ENCODE peak calls at places on chromosomes 11 and 22, in nine cellular contexts. A, D, S, O, Z, Y, P, J and R are unnamed samples.

GRCh38 chr11:1175461-1176223 is 17.9 kb downstream of the MUC5AC start:
- DNase-seq in J (no peak), D (no peak), A (no peak), P (no peak), S (no peak), O (no peak), Z (no peak), Y (no peak), R (no peak)

GRCh38 chr11:131099746-131100145 is 183.5 kb upstream of the SNX19 start:
- DNase-seq in S (no peak), J (no peak), Y (no peak), A (no peak), D (peak; percentile 1), P (no peak), O (no peak), Z (peak; percentile 5), R (peak; percentile 12)

GRCh38 chr11:112440518-112440917 is 179.9 kb upstream of the PLET1 start:
- DNase-seq in D (no peak), J (no peak), P (no peak), S (no peak), Z (no peak), A (no peak), O (no peak), Y (no peak), R (peak; percentile 1)

GRCh38 chr22:48106715-48107259 is 1344.3 kb downstream of the TBC1D22A start:
- DNase-seq in O (no peak), J (no peak), P (no peak), D (no peak), Z (no peak), A (no peak), S (no peak), Y (no peak), R (no peak)

GRCh38 chr22:18905540-18906409 is at the start of gene DGCR6:
- DNase-seq in Y (no peak), Z (no peak), O (no peak), J (no peak), D (no peak), S (no peak), A (no peak), P (no peak), R (no peak)

GRCh38 chr11:16326679-16327297 is 29.6 kb downstream of the SOX6 start:
- DNase-seq in J (peak; percentile 2), P (no peak), Y (no peak), O (peak; percentile 15), A (no peak), Z (no peak), D (no peak), S (no peak), R (no peak)

GRCh38 chr11:72418834-72419560 is 15.3 kb downstream of the CLPB start:
- DNase-seq in J (no peak), O (no peak), P (no peak), Z (no peak), S (no peak), A (no peak), Y (no peak), D (no peak), R (no peak)

GRCh38 chr11:119745776-119746535 is 17.0 kb upstream of the NECTIN1 start:
- DNase-seq in A (no peak), S (no peak), J (no peak), Y (no peak), O (no peak), D (no peak), Z (no peak), P (no peak), R (no peak)

GRCh38 chr11:63242089-63242762 is 1.2 kb downstream of the SLC22A25 start:
- DNase-seq in D (no peak), P (no peak), A (no peak), Y (peak; percentile 31), S (no peak), O (no peak), J (no peak), Z (no peak), R (no peak)

GRCh38 chr11:26953770-26954392 is 40.0 kb upstream of the FIBIN start:
- DNase-seq in D (peak; percentile 92), S (no peak), Y (no peak), Z (peak; percentile 70), O (peak; percentile 97), J (no peak), P (no peak), A (no peak), R (peak; percentile 56)

GRCh38 chr11:126725043-126725442 is 275.5 kb downstream of the KIRREL3 start:
- DNase-seq in D (no peak), J (no peak), Z (no peak), Y (no peak), P (no peak), S (no peak), O (no peak), A (no peak), R (no peak)

GRCh38 chr11:8604078-8604723 is 10.2 kb upstream of the STK33 start:
- DNase-seq in Z (peak; percentile 100), P (peak; percentile 32), D (peak; percentile 100), J (peak; percentile 82), O (peak; percentile 100), A (peak; percentile 17), S (peak; percentile 100), Y (peak; percentile 10), R (peak; percentile 100)

GRCh38 chr11:86805873-86806310 is 5.5 kb downstream of the PRSS23 start:
- DNase-seq in Y (no peak), Z (peak; percentile 46), P (no peak), O (peak; percentile 76), D (no peak), J (no peak), A (peak; percentile 65), S (no peak), R (no peak)

GRCh38 chr22:43031617-43032016 is 16.7 kb upstream of the PACSIN2 start:
- DNase-seq in D (no peak), P (no peak), A (no peak), O (no peak), Y (no peak), Z (no peak), J (no peak), S (no peak), R (no peak)

GRCh38 chr22:44497218-44497903 is 672 bp downstream of the RTL6 start:
- DNase-seq in S (no peak), O (peak; percentile 19), A (no peak), J (peak; percentile 55), Y (peak; percentile 21), Z (peak; percentile 70), D (peak; percentile 45), P (no peak), R (peak; percentile 22)

GRCh38 chr11:44256673-44257291 is 53.2 kb downstream of the ALX4 start:
- DNase-seq in S (no peak), D (peak; percentile 73), Y (no peak), A (no peak), P (peak; percentile 54), Z (no peak), J (no peak), O (no peak), R (no peak)

GRCh38 chr22:43878831-43879550 is 12.8 kb downstream of the PNPLA5 start:
- DNase-seq in Z (no peak), S (no peak), J (no peak), O (no peak), Y (no peak), D (no peak), P (no peak), A (no peak), R (no peak)

GRCh38 chr11:86469491-86470388 is 95.1 kb downstream of the CCDC81 start:
- DNase-seq in D (peak; percentile 41), O (no peak), Z (no peak), Y (no peak), J (no peak), S (no peak), A (no peak), P (no peak), R (peak; percentile 65)

GRCh38 chr11:85826096-85826855 is 15.3 kb upstream of the SYTL2 start:
- DNase-seq in Y (peak; percentile 37), J (no peak), P (peak; percentile 24), A (no peak), O (peak; percentile 49), D (peak; percentile 35), S (no peak), Z (peak; percentile 44), R (peak; percentile 56)